ENCODE peak calls at places on chromosomes 6 and 20, in seven cellular contexts. G is LoVo; C is hepatic stellate cell; R is GM20000; E is C1 segment of cervical spinal cord; S is head of caudate nucleus; T is CD4-positive, alpha-beta T cell. Y is an unnamed sample.

GRCh38 chr6:88166493-88166900 is 350 bp upstream of the CNR1 start:
- DNase-seq in E (no peak), G (no peak), T (no peak), S (no peak), R (peak), C (no peak), Y (no peak)

GRCh38 chr20:53899351-53900167 is 170.8 kb downstream of the BCAS1 start:
- DNase-seq in C (no peak), T (peak), E (no peak), R (peak), S (peak), G (peak), Y (peak)

GRCh38 chr20:53773792-53774371 is 180.2 kb upstream of the ZNF217 start:
- DNase-seq in C (peak), R (no peak), E (no peak), T (no peak), S (no peak), G (peak), Y (no peak)

GRCh38 chr6:56046576-56046975 is 171.2 kb upstream of the BMP5 start:
- DNase-seq in R (no peak), C (no peak), S (no peak), E (no peak), T (no peak), G (peak), Y (no peak)

GRCh38 chr6:106128981-106129761 is 43.0 kb downstream of the PRDM1 start:
- DNase-seq in R (no peak), S (no peak), E (no peak), G (peak), T (no peak), C (peak), Y (no peak)

GRCh38 chr6:127547215-127547614 is 28.1 kb upstream of the MTCL3 start:
- DNase-seq in R (no peak), G (no peak), S (peak), C (peak), T (no peak), E (no peak), Y (no peak)

GRCh38 chr6:128841518-128841917 is 41.4 kb upstream of the LAMA2 start:
- DNase-seq in G (peak), C (no peak), E (no peak), T (no peak), R (no peak), S (no peak), Y (no peak)

GRCh38 chr20:10219993-10220750 is 1.5 kb downstream of the SNAP25 start:
- DNase-seq in S (no peak), T (no peak), C (no peak), R (no peak), E (no peak), G (no peak), Y (no peak)

GRCh38 chr6:38482466-38482865 is 157.3 kb downstream of the BTBD9 start:
- DNase-seq in C (no peak), R (no peak), T (no peak), E (no peak), S (no peak), G (no peak), Y (no peak)

GRCh38 chr20:52624270-52624669 is 347.9 kb upstream of the TSHZ2 start:
- DNase-seq in C (no peak), E (no peak), G (no peak), S (no peak), T (no peak), R (no peak), Y (no peak)

GRCh38 chr6:101779051-101779844 is 385.7 kb downstream of the GRIK2 start:
- DNase-seq in C (no peak), G (no peak), T (no peak), R (no peak), S (no peak), E (no peak), Y (no peak)

GRCh38 chr20:4546786-4547185 is 174.9 kb upstream of the PRND start:
- DNase-seq in E (no peak), C (peak), G (peak), S (no peak), R (no peak), T (no peak), Y (no peak)

GRCh38 chr20:57392512-57393271 is 1.5 kb downstream of the RBM38 start:
- DNase-seq in T (peak), E (no peak), R (peak), C (no peak), G (no peak), S (peak), Y (no peak)

GRCh38 chr6:44298055-44298803 is 14.9 kb downstream of the AARS2 start:
- DNase-seq in R (no peak), C (no peak), T (no peak), S (no peak), E (no peak), G (no peak), Y (no peak)

GRCh38 chr20:49405062-49405683 is 77.3 kb downstream of the KCNB1 start:
- DNase-seq in G (no peak), S (no peak), T (no peak), R (no peak), C (no peak), E (no peak), Y (no peak)

GRCh38 chr6:19354181-19354580 is 483.0 kb upstream of the ID4 start:
- DNase-seq in E (no peak), T (no peak), G (no peak), S (no peak), R (no peak), C (no peak), Y (no peak)

GRCh38 chr20:33658929-33659328 is 3.2 kb upstream of the C20orf144 start:
- DNase-seq in S (no peak), G (no peak), T (no peak), R (no peak), C (no peak), E (no peak), Y (no peak)